ENCODE peak calls at places on chromosomes 13 and 19, in four cellular contexts. One of them, this sample, is unnamed.

GRCh38 chr13:20412761-20413355 is 112.8 kb downstream of the CRYL1 start:
- DNase-seq in left ventricle myocardium inferior: no peak
- DNase-seq in choroid plexus epithelial cell: no peak
- DNase-seq in AG10803: no peak
- DNase-seq in this sample: no peak

GRCh38 chr13:95684463-95684862 is 7.5 kb downstream of the DNAJC3 start:
- DNase-seq in left ventricle myocardium inferior: no peak
- DNase-seq in choroid plexus epithelial cell: no peak
- DNase-seq in AG10803: no peak
- DNase-seq in this sample: no peak

GRCh38 chr19:45469835-45470146 is 2.0 kb downstream of the FOSB start:
- DNase-seq in left ventricle myocardium inferior: no peak
- DNase-seq in choroid plexus epithelial cell: peak; percentile 24
- DNase-seq in AG10803: no peak
- DNase-seq in this sample: no peak

GRCh38 chr19:51325161-51325979 is 13.9 kb downstream of the IGLON5 start:
- DNase-seq in AG10803: no peak
- DNase-seq in choroid plexus epithelial cell: no peak
- DNase-seq in left ventricle myocardium inferior: no peak
- DNase-seq in this sample: no peak

GRCh38 chr13:110524484-110525254 is 36.9 kb downstream of the RAB20 start:
- DNase-seq in AG10803: no peak
- DNase-seq in left ventricle myocardium inferior: peak; percentile 86
- DNase-seq in choroid plexus epithelial cell: no peak
- DNase-seq in this sample: no peak

GRCh38 chr13:31943591-31943990 is 88.0 kb upstream of the FRY start:
- DNase-seq in choroid plexus epithelial cell: no peak
- DNase-seq in AG10803: peak; percentile 75
- DNase-seq in left ventricle myocardium inferior: no peak
- DNase-seq in this sample: no peak

GRCh38 chr19:21158523-21159135 is 16.8 kb downstream of the ZNF431 start:
- DNase-seq in left ventricle myocardium inferior: no peak
- DNase-seq in AG10803: peak; percentile 68
- DNase-seq in choroid plexus epithelial cell: peak; percentile 69
- DNase-seq in this sample: peak; percentile 4

GRCh38 chr13:65932587-65933239 is 1297.4 kb downstream of the PCDH9 start:
- DNase-seq in left ventricle myocardium inferior: no peak
- DNase-seq in choroid plexus epithelial cell: no peak
- DNase-seq in AG10803: no peak
- DNase-seq in this sample: no peak

GRCh38 chr19:35462476-35462953 is 14.5 kb downstream of the FFAR2 start:
- DNase-seq in AG10803: no peak
- DNase-seq in left ventricle myocardium inferior: no peak
- DNase-seq in choroid plexus epithelial cell: no peak
- DNase-seq in this sample: no peak

GRCh38 chr13:24263652-24264051 is 45.7 kb upstream of the C1QTNF9 start:
- DNase-seq in left ventricle myocardium inferior: no peak
- DNase-seq in AG10803: peak; percentile 40
- DNase-seq in choroid plexus epithelial cell: peak; percentile 86
- DNase-seq in this sample: peak; percentile 70

GRCh38 chr13:23440821-23441608 is 7.5 kb upstream of the SACS start:
- DNase-seq in AG10803: no peak
- DNase-seq in left ventricle myocardium inferior: peak; percentile 30
- DNase-seq in choroid plexus epithelial cell: no peak
- DNase-seq in this sample: no peak

GRCh38 chr19:58439576-58440554 is at the start of gene ZNF132:
- DNase-seq in choroid plexus epithelial cell: peak; percentile 100
- DNase-seq in left ventricle myocardium inferior: peak; percentile 97
- DNase-seq in AG10803: peak; percentile 100
- DNase-seq in this sample: peak; percentile 100

GRCh38 chr19:17205237-17206140 is 9.7 kb upstream of the USE1 start:
- DNase-seq in left ventricle myocardium inferior: peak; percentile 47
- DNase-seq in choroid plexus epithelial cell: peak; percentile 83
- DNase-seq in AG10803: peak; percentile 41
- DNase-seq in this sample: peak; percentile 29

GRCh38 chr19:7729211-7729610 is 2.7 kb downstream of the CLEC4G start:
- DNase-seq in choroid plexus epithelial cell: no peak
- DNase-seq in left ventricle myocardium inferior: no peak
- DNase-seq in AG10803: no peak
- DNase-seq in this sample: no peak

GRCh38 chr13:51035469-51035868 is 75.6 kb downstream of the C13orf42 start:
- DNase-seq in choroid plexus epithelial cell: no peak
- DNase-seq in left ventricle myocardium inferior: no peak
- DNase-seq in AG10803: no peak
- DNase-seq in this sample: no peak

GRCh38 chr19:6648141-6648715 is 21.7 kb downstream of the TNFSF14 start:
- DNase-seq in AG10803: no peak
- DNase-seq in left ventricle myocardium inferior: no peak
- DNase-seq in choroid plexus epithelial cell: no peak
- DNase-seq in this sample: no peak

GRCh38 chr19:6649189-6649588 is 20.8 kb downstream of the TNFSF14 start:
- DNase-seq in left ventricle myocardium inferior: no peak
- DNase-seq in choroid plexus epithelial cell: no peak
- DNase-seq in AG10803: no peak
- DNase-seq in this sample: no peak

GRCh38 chr19:6639439-6639838 is 30.5 kb downstream of the TNFSF14 start:
- DNase-seq in left ventricle myocardium inferior: no peak
- DNase-seq in choroid plexus epithelial cell: no peak
- DNase-seq in AG10803: no peak
- DNase-seq in this sample: peak; percentile 5

GRCh38 chr19:6644796-6645195 is 25.2 kb downstream of the TNFSF14 start:
- DNase-seq in left ventricle myocardium inferior: no peak
- DNase-seq in AG10803: no peak
- DNase-seq in choroid plexus epithelial cell: no peak
- DNase-seq in this sample: no peak
- H3K4me3 ChIP-seq in left ventricle myocardium inferior: no peak overlapping the region
- H3K4me3 ChIP-seq in AG10803: no peak overlapping the region
- H3K4me3 ChIP-seq in choroid plexus epithelial cell: no peak overlapping the region
- H3K4me3 ChIP-seq in this sample: no peak overlapping the region

GRCh38 chr19:46787040-46787330 is 1.4 kb downstream of the SLC1A5 start:
- DNase-seq in left ventricle myocardium inferior: no peak
- DNase-seq in choroid plexus epithelial cell: no peak
- DNase-seq in AG10803: no peak
- DNase-seq in this sample: no peak
- H3K4me3 ChIP-seq in left ventricle myocardium inferior: peak overlapping the region; percentile 70
- H3K4me3 ChIP-seq in choroid plexus epithelial cell: peak overlapping the region; percentile 86
- H3K4me3 ChIP-seq in AG10803: peak overlapping the region; percentile 78
- H3K4me3 ChIP-seq in this sample: peak overlapping the region; percentile 84

GRCh38 chr13:98214008-98214643 is 37.1 kb upstream of the RNF113B start:
- DNase-seq in choroid plexus epithelial cell: peak; percentile 65
- DNase-seq in left ventricle myocardium inferior: no peak
- DNase-seq in AG10803: peak; percentile 72
- DNase-seq in this sample: no peak
- H3K4me3 ChIP-seq in choroid plexus epithelial cell: no peak overlapping the region
- H3K4me3 ChIP-seq in left ventricle myocardium inferior: no peak overlapping the region
- H3K4me3 ChIP-seq in AG10803: no peak overlapping the region
- H3K4me3 ChIP-seq in this sample: no peak overlapping the region

GRCh38 chr13:113544071-113544891 is 40.3 kb upstream of the TFDP1 start:
- DNase-seq in choroid plexus epithelial cell: no peak
- DNase-seq in left ventricle myocardium inferior: no peak
- DNase-seq in AG10803: no peak
- DNase-seq in this sample: no peak

GRCh38 chr13:113544896-113545295 is 39.7 kb upstream of the TFDP1 start:
- DNase-seq in choroid plexus epithelial cell: no peak
- DNase-seq in left ventricle myocardium inferior: no peak
- DNase-seq in AG10803: no peak
- DNase-seq in this sample: no peak

GRCh38 chr13:113545455-113545930 is 39.1 kb upstream of the TFDP1 start:
- DNase-seq in choroid plexus epithelial cell: peak; percentile 59
- DNase-seq in left ventricle myocardium inferior: peak; percentile 24
- DNase-seq in AG10803: peak; percentile 31
- DNase-seq in this sample: peak; percentile 22

GRCh38 chr13:113540523-113540922 is 44.0 kb upstream of the TFDP1 start:
- DNase-seq in choroid plexus epithelial cell: no peak
- DNase-seq in AG10803: no peak
- DNase-seq in left ventricle myocardium inferior: no peak
- DNase-seq in this sample: no peak

GRCh38 chr13:113542751-113543424 is 41.7 kb upstream of the TFDP1 start:
- DNase-seq in choroid plexus epithelial cell: no peak
- DNase-seq in left ventricle myocardium inferior: no peak
- DNase-seq in AG10803: no peak
- DNase-seq in this sample: no peak
- H3K4me3 ChIP-seq in choroid plexus epithelial cell: no peak overlapping the region
- H3K4me3 ChIP-seq in left ventricle myocardium inferior: no peak overlapping the region
- H3K4me3 ChIP-seq in AG10803: no peak overlapping the region
- H3K4me3 ChIP-seq in this sample: no peak overlapping the region

GRCh38 chr13:113432509-113433270 is 20.6 kb downstream of the ADPRHL1 start:
- DNase-seq in choroid plexus epithelial cell: no peak
- DNase-seq in AG10803: no peak
- DNase-seq in left ventricle myocardium inferior: no peak
- DNase-seq in this sample: no peak
- H3K4me3 ChIP-seq in choroid plexus epithelial cell: no peak overlapping the region
- H3K4me3 ChIP-seq in AG10803: no peak overlapping the region
- H3K4me3 ChIP-seq in left ventricle myocardium inferior: no peak overlapping the region
- H3K4me3 ChIP-seq in this sample: no peak overlapping the region